ENCODE peak calls at places on chromosomes 5 and 9, in nine cellular contexts. D is sigmoid colon, C is HCT116, V is spleen, N is HepG2, L is suprapubic skin, K is Panc1, S is H1, J is transverse colon. I is an unnamed sample. For H3K4me1, the result is how much of the 10 kb centered on the place peaks cover.

GRCh38 chr9:81720450-81721086 is 31.2 kb upstream of the TLE1 start:
- DNase-seq in D (no peak), J (no peak), C (no peak), L (no peak), S (no peak), N (no peak), K (no peak), V (no peak), I (no peak)

GRCh38 chr9:96148634-96149138 is 153.3 kb downstream of the HSD17B3 start:
- DNase-seq in C (no peak), K (no peak), N (peak), J (no peak), L (no peak), S (no peak), D (peak), V (no peak), I (no peak)

GRCh38 chr9:79428422-79428821 is 143.3 kb upstream of the TLE4 start:
- DNase-seq in V (no peak), N (no peak), J (no peak), C (no peak), D (no peak), L (no peak), S (no peak), K (no peak), I (no peak)

GRCh38 chr5:140175367-140176027 is 509 bp downstream of the CYSTM1 start:
- DNase-seq in L (peak), S (no peak), J (peak), D (peak), K (no peak), V (peak), N (peak), C (no peak), I (peak)

GRCh38 chr9:93819905-93820304 is 135.2 kb downstream of the BARX1 start:
- DNase-seq in N (no peak), S (no peak), L (no peak), V (no peak), D (no peak), J (no peak), K (no peak), C (no peak), I (no peak)

GRCh38 chr9:92720807-92721535 is 43.7 kb downstream of the BICD2 start:
- DNase-seq in L (no peak), S (no peak), C (no peak), J (no peak), N (no peak), K (no peak), V (no peak), D (no peak), I (no peak)

GRCh38 chr9:13354733-13355132 is 75.2 kb upstream of the MPDZ start:
- DNase-seq in V (no peak), L (no peak), S (no peak), C (no peak), K (no peak), J (no peak), N (no peak), D (no peak), I (no peak)

GRCh38 chr9:37331871-37332270 is 90.6 kb upstream of the GRHPR start:
- DNase-seq in S (no peak), V (no peak), K (no peak), D (no peak), C (no peak), J (no peak), L (no peak), N (no peak), I (no peak)

GRCh38 chr9:92561374-92562329 is 25.9 kb upstream of the ECM2 start:
- DNase-seq in J (no peak), C (no peak), L (no peak), S (no peak), K (no peak), D (no peak), V (no peak), N (no peak), I (no peak)

GRCh38 chr9:101247297-101247696 is 137.5 kb downstream of the BAAT start:
- DNase-seq in D (no peak), K (no peak), V (no peak), S (no peak), L (no peak), J (no peak), N (no peak), C (no peak), I (no peak)

GRCh38 chr9:133130721-133131244 is 9.7 kb upstream of the RALGDS start:
- DNase-seq in J (peak), V (peak), N (no peak), S (no peak), L (no peak), C (no peak), K (no peak), D (no peak), I (no peak)

GRCh38 chr5:65030056-65030455 is 261.3 kb downstream of the CWC27 start:
- DNase-seq in J (no peak), L (no peak), V (no peak), N (no peak), D (no peak), C (no peak), S (no peak), K (no peak), I (no peak)

GRCh38 chr5:135230326-135230925 is 168.6 kb downstream of the MACROH2A1 start:
- DNase-seq in D (peak), S (no peak), N (peak), C (no peak), J (peak), K (no peak), L (no peak), V (no peak), I (no peak)

GRCh38 chr5:88839238-88839637 is 43.7 kb downstream of the MEF2C start:
- DNase-seq in N (no peak), J (no peak), S (no peak), C (no peak), V (no peak), D (no peak), K (no peak), L (no peak), I (no peak)

GRCh38 chr9:131525643-131526565 is 5.2 kb downstream of the UCK1 start:
- DNase-seq in N (no peak), D (no peak), K (no peak), L (no peak), V (no peak), J (no peak), C (no peak), S (no peak), I (no peak)

GRCh38 chr9:129270205-129270604 is 92.1 kb upstream of the IER5L start:
- DNase-seq in K (no peak), N (no peak), L (no peak), D (no peak), S (no peak), V (peak), C (no peak), J (peak), I (peak)

GRCh38 chr9:127455299-127455992 is 4.1 kb downstream of the LRSAM1 start:
- DNase-seq in J (peak), S (no peak), D (no peak), K (no peak), C (no peak), L (no peak), V (no peak), N (no peak), I (peak)

GRCh38 chr5:73311291-73312110 is 137.1 kb downstream of the FOXD1 start:
- DNase-seq in C (no peak), V (no peak), N (no peak), J (no peak), K (no peak), S (no peak), L (no peak), D (no peak), I (no peak)

GRCh38 chr9:5714501-5715401 is 85.8 kb downstream of the RIC1 start:
- DNase-seq in D (no peak), L (no peak), C (peak), J (no peak), V (no peak), S (no peak), K (no peak), N (peak), I (no peak)

GRCh38 chr5:1484416-1485319 is 39.1 kb downstream of the LPCAT1 start:
- DNase-seq in V (no peak), D (no peak), C (no peak), L (no peak), K (no peak), J (no peak), N (no peak), S (no peak), I (no peak)

GRCh38 chr5:95808686-95809413 is 13.7 kb downstream of the GLRX start:
- DNase-seq in C (no peak), D (peak), K (no peak), J (peak), N (no peak), V (peak), L (peak), S (no peak), I (peak)

GRCh38 chr5:19886123-19886921 is 101.7 kb downstream of the CDH18 start:
- DNase-seq in D (no peak), S (no peak), L (no peak), K (peak), N (no peak), V (no peak), C (no peak), J (no peak), I (no peak)

GRCh38 chr5:106876665-106877194 is 794.0 kb downstream of the EFNA5 start:
- DNase-seq in D (no peak), S (no peak), N (peak), C (no peak), V (no peak), L (no peak), J (no peak), K (no peak), I (no peak)

GRCh38 chr5:41822036-41822435 is 48.2 kb downstream of the OXCT1 start:
- DNase-seq in J (no peak), D (no peak), N (no peak), S (no peak), L (no peak), C (no peak), V (no peak), K (no peak), I (no peak)
- TF ChIP-seq POLR2AphosphoS5 in J (no peak), D (no peak), N (no peak), S (no peak), L (no peak), C (no peak), V (no peak), K (no peak), I (no peak)

GRCh38 chr5:141815051-141815795 is 63.0 kb downstream of the PCDH1 start:
- DNase-seq in K (no peak), L (no peak), N (no peak), C (no peak), J (no peak), D (no peak), S (no peak), V (peak), I (no peak)
- H3K4me1 ChIP-seq in K (under half), L (under half), N (under half), C (under half), J (under half), D (under half), S (under half), V (under half), I (under half)

DNA sequence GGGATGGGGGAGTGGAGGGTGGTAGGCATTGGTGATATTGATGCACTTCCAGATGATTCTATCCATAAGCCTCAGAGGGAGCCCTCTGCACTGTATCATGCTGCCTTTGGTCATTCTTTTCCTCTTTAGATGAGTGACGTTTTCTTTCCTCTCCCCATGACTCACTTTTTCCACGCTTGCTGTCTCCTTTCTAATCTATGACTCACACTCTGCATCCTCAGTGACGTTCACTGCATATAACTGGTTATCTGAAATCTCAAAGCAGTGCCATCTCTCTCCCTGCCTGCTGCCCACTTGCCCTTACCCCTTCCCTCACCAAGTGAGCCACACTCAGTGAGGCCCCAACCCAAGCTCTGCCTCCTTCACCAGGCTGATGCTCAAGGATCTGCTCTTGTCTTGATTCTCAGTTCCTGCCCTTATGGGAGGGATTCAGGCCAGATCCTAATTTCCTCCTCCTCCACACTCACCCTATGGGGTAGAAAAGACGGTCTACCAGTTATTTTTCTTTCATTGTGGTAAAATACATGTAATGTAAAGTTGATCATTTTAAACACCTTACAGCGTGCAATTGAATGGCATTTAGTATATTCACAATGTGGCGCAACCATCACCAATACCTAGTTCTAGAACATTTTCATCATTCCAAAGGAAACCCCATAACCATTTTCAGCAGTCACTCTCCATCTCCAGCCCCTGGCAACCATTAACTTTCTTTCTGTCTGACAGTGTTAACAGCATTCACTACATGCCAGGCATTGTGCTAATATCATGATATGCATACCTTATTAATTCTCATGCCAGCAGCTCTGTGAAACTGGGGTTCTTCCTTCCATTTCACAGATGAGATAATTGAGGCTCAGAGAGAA is 31.8 kb downstream of the PTGS1 start:
- DNase-seq in D (no peak), J (no peak), V (no peak), S (no peak), N (peak), C (peak), K (peak), L (no peak), I (no peak)
- TF ChIP-seq POLR2AphosphoS5 in D (peak), J (peak), V (no peak), S (no peak), N (no peak), C (peak), K (no peak), L (no peak), I (no peak)

DNA sequence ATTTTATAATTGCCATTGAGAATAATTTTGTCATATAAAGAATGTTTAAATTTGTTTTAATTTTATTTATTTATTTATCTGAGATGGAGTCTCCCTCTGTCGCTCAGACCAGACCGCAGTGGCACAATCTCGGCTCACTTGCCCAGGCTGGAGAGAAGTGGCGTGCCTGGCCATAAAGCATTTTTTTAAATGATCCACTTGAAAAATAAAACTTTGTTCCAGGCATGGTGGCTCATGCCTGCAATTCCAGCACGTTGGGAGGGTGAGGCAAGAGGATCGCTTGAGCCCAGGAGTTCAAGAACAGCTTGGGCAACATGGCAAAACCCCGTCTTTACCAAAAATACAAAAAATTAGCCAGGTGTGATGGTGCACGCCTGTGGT is 2.1 kb upstream of the SIT1 start:
- DNase-seq in J (peak), K (no peak), L (no peak), D (peak), V (no peak), C (no peak), N (no peak), S (no peak), I (no peak)
- H3K4me1 ChIP-seq in J (under half), K (under half), L (under half), D (under half), V (half or more), C (under half), N (half or more), S (under half), I (under half)

I was measured in stomach.